ENCODE peak calls at places on chromosomes 6 and 20, in six cellular contexts. A is mammary epithelial cell, Y is GM06990, U is GM12865, Q is endodermal cell, S is psoas muscle. M is an unnamed sample.

GRCh38 chr6:131982740-131983259 is 31.6 kb upstream of the CCN2 start:
- DNase-seq in A (peak), Y (no peak), U (no peak), Q (no peak), S (no peak), M (no peak)

GRCh38 chr6:31178143-31179041 is 7.9 kb upstream of the POU5F1 start:
- DNase-seq in A (no peak), Y (peak), U (peak), Q (peak), S (no peak), M (peak)

GRCh38 chr20:59268827-59269226 is 31.6 kb upstream of the EDN3 start:
- DNase-seq in A (no peak), Y (no peak), U (no peak), Q (peak), S (no peak), M (no peak)

GRCh38 chr6:146892613-146893401 is 294.0 kb downstream of the ADGB start:
- DNase-seq in A (peak), Y (no peak), U (no peak), Q (no peak), S (no peak), M (no peak)

GRCh38 chr20:44215125-44215524 is 4.6 kb upstream of the OSER1 start:
- DNase-seq in A (peak), Y (peak), U (peak), Q (peak), S (peak), M (no peak)

GRCh38 chr20:46568570-46569129 is 18.2 kb upstream of the OCSTAMP start:
- DNase-seq in A (peak), Y (no peak), U (no peak), Q (no peak), S (peak), M (peak)

GRCh38 chr6:139369568-139370046 is 4.8 kb downstream of the CITED2 start:
- DNase-seq in A (peak), Y (no peak), U (peak), Q (peak), S (no peak), M (no peak)

GRCh38 chr6:44664716-44665115 is 277.2 kb downstream of the CDC5L start:
- DNase-seq in A (no peak), Y (no peak), U (no peak), Q (peak), S (no peak), M (no peak)

GRCh38 chr20:54173653-54174451 is at the start of gene CYP24A1:
- DNase-seq in A (peak), Y (no peak), U (no peak), Q (peak), S (no peak), M (no peak)

GRCh38 chr6:95530176-95530799 is 47.0 kb upstream of the MANEA start:
- DNase-seq in A (no peak), Y (no peak), U (no peak), Q (no peak), S (no peak), M (no peak)

GRCh38 chr6:40950986-40951730 is 87.9 kb downstream of the UNC5CL start:
- DNase-seq in A (peak), Y (no peak), U (no peak), Q (peak), S (no peak), M (no peak)

GRCh38 chr6:122853259-122853995 is 64.4 kb downstream of the SMPDL3A start:
- DNase-seq in A (no peak), Y (peak), U (peak), Q (no peak), S (no peak), M (no peak)

GRCh38 chr6:142138876-142139275 is 6.2 kb downstream of the GJE1 start:
- DNase-seq in A (no peak), Y (no peak), U (no peak), Q (no peak), S (no peak), M (no peak)
- TF ChIP-seq CTCF in A (peak), Y (no peak), U (no peak), Q (peak), S (no peak), M (no peak)

GRCh38 chr6:37137201-37137880 is 32.6 kb upstream of the PIM1 start:
- DNase-seq in A (peak), Y (no peak), U (peak), Q (peak), S (no peak), M (no peak)
- H3K4me3 ChIP-seq in A (no peak), Y (no peak), U (peak), Q (peak), S (no peak), M (no peak)

GRCh38 chr20:8640461-8640860 is 428.4 kb upstream of the PLCB4 start:
- DNase-seq in A (no peak), Y (no peak), U (no peak), Q (no peak), S (no peak), M (no peak)
- TF ChIP-seq CTCF in A (no peak), Y (no peak), U (no peak), Q (no peak), S (no peak), M (no peak)

GRCh38 chr20:9241721-9242427 is 173.0 kb downstream of the PLCB4 start:
- DNase-seq in A (no peak), Y (no peak), U (no peak), Q (no peak), S (no peak), M (no peak)

GRCh38 chr20:9241232-9241692 is 172.4 kb downstream of the PLCB4 start:
- DNase-seq in A (peak), Y (no peak), U (no peak), Q (no peak), S (no peak), M (no peak)

GRCh38 chr20:9235518-9235917 is 166.6 kb downstream of the PLCB4 start:
- DNase-seq in A (peak), Y (no peak), U (no peak), Q (no peak), S (no peak), M (peak)

GRCh38 chr20:9236408-9236912 is 167.6 kb downstream of the PLCB4 start:
- DNase-seq in A (no peak), Y (no peak), U (no peak), Q (no peak), S (no peak), M (no peak)
- H3K4me3 ChIP-seq in A (no peak), Y (no peak), U (no peak), Q (no peak), S (no peak), M (no peak)

GRCh38 chr6:109442393-109442924 is 1.9 kb downstream of the SMPD2 start:
- DNase-seq in A (no peak), Y (no peak), U (peak), Q (no peak), S (no peak), M (no peak)

GRCh38 chr6:109443425-109443950 is 3.0 kb downstream of the SMPD2 start:
- DNase-seq in A (no peak), Y (no peak), U (no peak), Q (no peak), S (no peak), M (no peak)

GRCh38 chr6:109440325-109441068 is at the start of the genes PPIL6 and SMPD2:
- DNase-seq in A (peak), Y (peak), U (peak), Q (peak), S (peak), M (peak)

GRCh38 chr6:109445382-109445781 is 4.9 kb downstream of the SMPD2 start:
- DNase-seq in A (no peak), Y (no peak), U (no peak), Q (peak), S (no peak), M (no peak)

DNA sequence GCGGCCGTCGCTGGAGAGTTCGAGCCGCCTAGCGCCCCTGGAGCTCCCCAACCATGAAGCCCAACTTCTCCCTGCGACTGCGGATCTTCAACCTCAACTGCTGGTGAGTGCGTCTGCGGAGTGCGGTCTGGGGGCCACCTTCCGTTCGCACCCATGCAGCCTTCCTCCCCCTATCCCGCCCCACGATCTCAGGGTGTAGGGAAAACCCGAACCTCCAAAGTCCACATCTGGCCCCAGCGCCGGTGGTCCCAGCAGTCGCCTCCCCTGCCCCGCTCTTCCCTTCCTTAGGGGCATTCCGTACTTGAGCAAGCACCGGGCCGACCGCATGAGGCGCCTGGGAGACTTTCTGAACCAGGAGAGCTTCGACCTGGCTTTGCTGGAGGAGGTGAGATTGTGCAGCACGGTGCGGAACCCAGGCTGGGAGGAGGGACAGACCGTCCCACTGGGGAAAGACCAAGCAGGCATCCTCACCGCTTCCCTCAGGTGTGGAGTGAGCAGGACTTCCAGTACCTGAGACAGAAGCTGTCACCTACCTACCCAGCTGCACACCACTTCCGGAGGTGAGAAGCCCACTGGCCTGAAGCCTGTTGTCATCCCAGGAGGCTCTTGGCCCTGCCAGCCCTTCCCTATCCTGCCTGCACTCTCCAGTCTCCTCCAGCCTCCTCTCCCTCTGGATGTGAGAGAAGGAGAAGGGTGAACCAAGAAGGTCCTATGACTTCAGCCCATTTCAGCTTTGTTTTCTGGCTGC is 719 bp downstream of the SMPD2 start:
- DNase-seq in A (peak), Y (no peak), U (peak), Q (peak), S (peak), M (no peak)
- TF ChIP-seq CTCF in A (peak), Y (peak), U (peak), Q (peak), S (no peak), M (peak)

M was measured in LNCaP clone FGC.